ENCODE peak calls at places on chromosomes 3 and 15, in six cellular contexts. O is heart left ventricle, J is ovary, F is psoas muscle, X is keratinocyte, H is Peyer's patch. U is an unnamed sample.

GRCh38 chr15:72982750-72983149 is 69.5 kb upstream of the NEO1 start:
- DNase-seq in O (no peak), J (no peak), F (no peak), X (no peak), H (no peak), U (no peak)

GRCh38 chr15:52013151-52013791 is 5.7 kb upstream of the MAPK6 start:
- DNase-seq in O (no peak), J (no peak), F (no peak), X (no peak), H (no peak), U (no peak)

GRCh38 chr15:43134157-43134637 is 811 bp downstream of the TMEM62 start:
- DNase-seq in O (no peak), J (no peak), F (no peak), X (no peak), H (no peak), U (no peak)

GRCh38 chr15:57586661-57587404 is 4.9 kb upstream of the MYZAP start:
- DNase-seq in O (no peak), J (no peak), F (no peak), X (no peak), H (no peak), U (no peak)

GRCh38 chr3:173897631-173898030 is 500.1 kb downstream of the NLGN1 start:
- DNase-seq in O (no peak), J (no peak), F (no peak), X (no peak), H (no peak), U (no peak)

GRCh38 chr3:118556983-118557382 is 477.7 kb downstream of the IGSF11 start:
- DNase-seq in O (no peak), J (no peak), F (no peak), X (no peak), H (no peak), U (no peak)

GRCh38 chr3:101936419-101937331 is 87.4 kb downstream of the NFKBIZ start:
- DNase-seq in O (no peak), J (no peak), F (no peak), X (no peak), H (no peak), U (no peak)

GRCh38 chr15:95594496-95594895 is 736.0 kb upstream of the NR2F2 start:
- DNase-seq in O (no peak), J (no peak), F (no peak), X (no peak), H (no peak), U (no peak)

GRCh38 chr15:57079446-57079845 is 161.0 kb downstream of the TCF12 start:
- DNase-seq in O (no peak), J (no peak), F (no peak), X (no peak), H (no peak), U (no peak)

GRCh38 chr3:186923241-186923640 is 7.1 kb upstream of the ST6GAL1 start:
- DNase-seq in O (no peak), J (no peak), F (no peak), X (no peak), H (no peak), U (no peak)

GRCh38 chr3:150302246-150302645 is 105.9 kb upstream of the TSC22D2 start:
- DNase-seq in O (no peak), J (no peak), F (no peak), X (no peak), H (no peak), U (no peak)

GRCh38 chr3:190131329-190131728 is 10.6 kb upstream of the P3H2 start:
- DNase-seq in O (no peak), J (no peak), F (no peak), X (peak; percentile 52), H (no peak), U (no peak)

GRCh38 chr3:72401005-72401404 is 447.2 kb downstream of the SHQ1 start:
- DNase-seq in O (no peak), J (no peak), F (no peak), X (no peak), H (no peak), U (no peak)

GRCh38 chr3:166706094-166706493 is 674.0 kb downstream of the ZBBX start:
- DNase-seq in O (no peak), J (no peak), F (no peak), X (no peak), H (no peak), U (no peak)

DNA sequence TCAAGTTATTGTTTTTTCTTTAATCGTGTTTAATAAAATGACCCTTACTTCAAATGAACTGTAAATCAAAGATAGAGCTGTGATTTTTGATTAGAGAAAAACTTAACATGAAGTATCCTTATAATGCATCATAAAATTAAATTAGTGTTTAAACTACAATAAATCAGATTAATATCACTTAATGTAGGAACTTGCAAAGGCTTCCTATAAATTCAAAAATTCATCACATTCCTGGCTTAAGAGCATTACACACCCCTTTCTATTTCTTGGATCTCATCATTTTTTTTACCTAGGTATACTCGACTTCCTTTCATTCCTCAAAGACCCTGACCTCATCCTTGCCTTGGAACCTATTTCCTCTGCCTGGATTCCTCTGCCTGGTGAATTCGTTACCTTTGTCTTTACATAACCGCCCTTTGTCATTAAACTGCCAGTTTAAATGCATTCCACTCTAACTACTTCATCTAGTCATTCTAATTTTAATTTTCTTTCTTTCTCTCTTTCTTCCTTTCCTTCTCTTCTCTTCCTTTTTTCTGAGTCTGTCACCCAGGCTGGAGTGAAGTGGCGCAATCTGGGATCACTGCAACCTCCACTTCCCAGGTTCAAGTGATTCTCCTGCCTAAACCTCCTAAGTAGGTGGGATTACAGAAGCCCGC is 1244.5 kb downstream of the OTOL1 start:
- DNase-seq in O (no peak), J (no peak), F (no peak), X (no peak), H (no peak), U (no peak)
- H3K27ac ChIP-seq in O (no peak overlapping the region), J (no peak overlapping the region), F (no peak overlapping the region), X (no peak overlapping the region), H (no peak overlapping the region), U (no peak overlapping the region)

DNA sequence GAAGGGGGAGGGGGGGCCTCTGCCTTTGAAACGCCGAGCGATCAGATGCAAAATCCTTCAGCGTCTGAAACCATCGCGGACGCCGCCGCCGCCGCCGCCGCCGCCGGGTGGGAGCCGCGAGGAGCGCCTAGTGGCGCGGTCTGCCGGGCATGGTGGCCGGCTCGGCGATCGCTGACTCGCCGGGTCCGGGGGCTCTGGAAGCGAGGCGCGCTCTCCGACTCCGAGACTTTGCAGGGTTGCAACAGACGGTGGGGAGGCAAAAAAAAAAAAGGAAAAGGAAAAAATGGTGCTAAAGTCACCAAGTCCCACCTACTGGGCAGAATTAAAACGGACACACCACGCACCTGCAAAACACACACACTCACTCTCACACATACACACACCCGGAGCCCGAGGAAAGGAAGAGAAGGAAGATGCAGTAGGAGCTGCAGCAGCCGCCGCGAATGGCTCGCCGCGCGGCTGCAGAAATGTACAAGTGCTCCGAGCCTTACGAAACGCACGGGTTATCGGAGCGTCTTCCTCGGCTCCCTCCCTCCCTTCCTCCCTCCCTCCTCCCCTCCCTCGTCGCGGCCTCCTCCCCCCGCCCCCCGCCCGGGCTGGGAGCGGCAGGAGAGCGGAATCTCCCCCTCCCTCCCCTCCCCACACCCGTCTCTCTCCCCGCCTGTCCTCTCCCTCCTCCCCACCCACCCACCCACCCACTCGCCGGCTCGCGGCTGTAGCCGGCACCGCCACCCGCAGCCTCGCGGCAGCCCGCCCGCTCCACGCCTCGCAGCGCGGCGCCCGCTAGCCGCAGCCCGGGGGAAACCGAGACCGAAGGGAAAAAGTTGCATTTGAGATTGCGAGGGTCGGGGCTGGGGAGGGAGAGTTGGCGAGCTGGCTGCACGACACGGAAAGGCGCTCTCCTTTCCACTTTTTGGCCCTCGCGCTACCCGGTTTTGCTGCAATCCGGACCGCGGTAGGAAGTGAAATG is at the start of gene NTRK3:
- DNase-seq in O (no peak), J (no peak), F (no peak), X (no peak), H (no peak), U (no peak)
- H3K4me3 ChIP-seq in O (peak within 1 kb of the TSS; percentile 63), J (peak within 1 kb of the TSS; percentile 18), F (peak within 1 kb of the TSS; percentile 63), X (no peak within 1 kb of the TSS), H (peak within 1 kb of the TSS; percentile 43), U (peak within 1 kb of the TSS; percentile 55)

GRCh38 chr15:101047301-101047781 is 128.2 kb downstream of the LRRK1 start:
- DNase-seq in O (peak; percentile 6), J (peak; percentile 57), F (no peak), X (no peak), H (peak; percentile 43), U (peak; percentile 57)
- H3K36me3 ChIP-seq in O (peaks cover 59% of the 10 kb centered on the region), J (no peaks in the 10 kb centered on the region), F (no peaks in the 10 kb centered on the region), X (peaks cover 15% of the 10 kb centered on the region), H (no peaks in the 10 kb centered on the region), U (no peaks in the 10 kb centered on the region)

GRCh38 chr15:80712956-80713355 is 17.8 kb downstream of the ABHD17C start:
- DNase-seq in O (no peak), J (no peak), F (no peak), X (no peak), H (no peak), U (no peak)
- H3K27ac ChIP-seq in O (no peak overlapping the region), J (no peak overlapping the region), F (no peak overlapping the region), X (no peak overlapping the region), H (no peak overlapping the region), U (no peak overlapping the region)

DNA sequence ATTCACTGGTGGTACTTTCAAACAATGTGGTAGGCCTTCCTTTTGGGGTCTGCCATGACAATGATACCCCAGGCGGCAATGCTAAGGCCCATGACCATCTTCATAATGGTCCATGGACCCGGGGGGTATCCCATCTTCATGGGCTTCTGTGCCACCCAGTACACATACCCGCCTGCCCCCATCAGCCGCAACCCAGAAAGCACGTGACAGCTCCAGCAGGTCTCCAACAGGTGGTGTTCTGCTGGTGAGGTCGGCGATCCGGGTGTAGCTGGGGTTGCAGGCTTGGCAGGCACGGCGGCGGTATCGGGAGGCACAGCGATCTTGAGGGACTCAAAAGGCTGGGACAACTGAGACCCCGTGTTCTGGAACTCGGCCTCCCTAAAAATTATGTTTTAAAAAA is 214.5 kb downstream of the SNRPN start:
- DNase-seq in O (peak; percentile 8), J (peak; percentile 14), F (peak; percentile 5), X (no peak), H (peak; percentile 40), U (peak; percentile 54)
- H3K4me3 ChIP-seq in O (no peak overlapping the region), J (no peak overlapping the region), F (no peak overlapping the region), X (no peak overlapping the region), H (no peak overlapping the region), U (no peak overlapping the region)

GRCh38 chr15:78501857-78502256 is 5.5 kb upstream of the HYKK start:
- DNase-seq in O (no peak), J (no peak), F (no peak), X (no peak), H (no peak), U (no peak)
- H3K36me3 ChIP-seq in O (peaks cover 53% of the 10 kb centered on the region), J (no peaks in the 10 kb centered on the region), F (peaks cover 11% of the 10 kb centered on the region), X (peaks cover 11% of the 10 kb centered on the region), H (no peaks in the 10 kb centered on the region), U (peaks cover 14% of the 10 kb centered on the region)

GRCh38 chr15:48465410-48465809 is 134.2 kb downstream of the DUT start:
- DNase-seq in O (no peak), J (no peak), F (no peak), X (no peak), H (no peak), U (no peak)
- H3K27ac ChIP-seq in O (no peak overlapping the region), J (no peak overlapping the region), F (no peak overlapping the region), X (no peak overlapping the region), H (no peak overlapping the region), U (no peak overlapping the region)

DNA sequence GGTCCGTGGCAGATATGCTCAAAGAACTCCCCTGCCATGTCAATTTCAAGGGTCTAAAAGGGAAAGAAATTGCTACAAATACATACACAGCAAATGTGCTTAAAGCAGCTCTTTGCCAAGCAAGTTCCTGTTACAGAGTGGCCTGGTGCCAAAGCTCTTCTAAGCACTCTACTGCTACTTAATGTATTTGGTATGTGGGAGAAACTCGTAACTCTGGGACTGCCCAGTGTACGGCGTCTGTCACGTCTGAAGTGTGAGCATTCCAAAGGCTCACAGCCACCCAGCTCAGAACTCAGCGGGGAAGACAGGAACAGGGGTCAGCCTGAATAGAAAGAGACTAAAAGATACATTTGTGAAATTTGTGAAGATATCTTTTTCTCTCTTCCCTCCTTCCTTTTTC is 54.6 kb downstream of the RBMS3 start:
- DNase-seq in O (peak; percentile 83), J (peak; percentile 56), F (peak; percentile 59), X (no peak), H (peak; percentile 70), U (peak; percentile 89)
- H3K4me3 ChIP-seq in O (peak overlapping the region; percentile 48), J (peak overlapping the region; percentile 25), F (peak overlapping the region; percentile 58), X (peak overlapping the region; percentile 1), H (peak overlapping the region; percentile 25), U (no peak overlapping the region)

U was measured in right atrium auricular region.